ENCODE peak calls at places on chromosome 13, in ten cellular contexts. One of them, this sample, is unnamed.

GRCh38 chr13:111259058-111259457 is 61.4 kb upstream of the TEX29 start:
- DNase-seq in NCI-H460: no peak
- DNase-seq in left kidney: no peak
- DNase-seq in GM23248: no peak
- DNase-seq in glutamatergic neuron: no peak
- DNase-seq in DND-41: no peak
- DNase-seq in T-helper 2 cell: no peak
- DNase-seq in ovary: no peak
- DNase-seq in C1 segment of cervical spinal cord: no peak
- DNase-seq in EH: no peak
- DNase-seq in this sample: no peak

GRCh38 chr13:33917135-33917534 is 99.2 kb downstream of the RFC3 start:
- DNase-seq in DND-41: no peak
- DNase-seq in NCI-H460: no peak
- DNase-seq in GM23248: no peak
- DNase-seq in T-helper 2 cell: no peak
- DNase-seq in left kidney: no peak
- DNase-seq in ovary: no peak
- DNase-seq in glutamatergic neuron: no peak
- DNase-seq in C1 segment of cervical spinal cord: no peak
- DNase-seq in EH: no peak
- DNase-seq in this sample: no peak

GRCh38 chr13:97188207-97188606 is 33.9 kb upstream of the MBNL2 start:
- DNase-seq in glutamatergic neuron: no peak
- DNase-seq in C1 segment of cervical spinal cord: no peak
- DNase-seq in GM23248: no peak
- DNase-seq in EH: no peak
- DNase-seq in left kidney: no peak
- DNase-seq in ovary: no peak
- DNase-seq in DND-41: no peak
- DNase-seq in NCI-H460: no peak
- DNase-seq in T-helper 2 cell: no peak
- DNase-seq in this sample: no peak

GRCh38 chr13:113902956-113903355 is 39.1 kb upstream of the GAS6 start:
- DNase-seq in left kidney: no peak
- DNase-seq in T-helper 2 cell: no peak
- DNase-seq in DND-41: no peak
- DNase-seq in C1 segment of cervical spinal cord: no peak
- DNase-seq in EH: no peak
- DNase-seq in glutamatergic neuron: no peak
- DNase-seq in NCI-H460: no peak
- DNase-seq in ovary: no peak
- DNase-seq in GM23248: peak
- DNase-seq in this sample: no peak

GRCh38 chr13:44972956-44973581 is 16.2 kb downstream of the NUFIP1 start:
- DNase-seq in EH: peak
- DNase-seq in ovary: no peak
- DNase-seq in glutamatergic neuron: no peak
- DNase-seq in left kidney: peak
- DNase-seq in NCI-H460: peak
- DNase-seq in DND-41: no peak
- DNase-seq in GM23248: peak
- DNase-seq in T-helper 2 cell: no peak
- DNase-seq in C1 segment of cervical spinal cord: no peak
- DNase-seq in this sample: no peak

GRCh38 chr13:110853235-110853721 is 61.6 kb downstream of the ANKRD10 start:
- DNase-seq in NCI-H460: no peak
- DNase-seq in GM23248: no peak
- DNase-seq in T-helper 2 cell: no peak
- DNase-seq in glutamatergic neuron: peak
- DNase-seq in DND-41: no peak
- DNase-seq in EH: no peak
- DNase-seq in left kidney: peak
- DNase-seq in ovary: no peak
- DNase-seq in C1 segment of cervical spinal cord: no peak
- DNase-seq in this sample: no peak

GRCh38 chr13:52644108-52644507 is 1.9 kb downstream of the HNRNPA1L2 start:
- DNase-seq in ovary: no peak
- DNase-seq in T-helper 2 cell: no peak
- DNase-seq in DND-41: no peak
- DNase-seq in GM23248: peak
- DNase-seq in C1 segment of cervical spinal cord: no peak
- DNase-seq in EH: no peak
- DNase-seq in NCI-H460: no peak
- DNase-seq in glutamatergic neuron: no peak
- DNase-seq in left kidney: peak
- DNase-seq in this sample: no peak

GRCh38 chr13:21336609-21337008 is 122.5 kb downstream of the ZDHHC20 start:
- DNase-seq in T-helper 2 cell: no peak
- DNase-seq in GM23248: peak
- DNase-seq in NCI-H460: no peak
- DNase-seq in left kidney: no peak
- DNase-seq in ovary: no peak
- DNase-seq in glutamatergic neuron: no peak
- DNase-seq in DND-41: no peak
- DNase-seq in C1 segment of cervical spinal cord: no peak
- DNase-seq in EH: no peak
- DNase-seq in this sample: no peak

GRCh38 chr13:27359203-27359821 is 65.1 kb upstream of the GTF3A start:
- DNase-seq in T-helper 2 cell: peak
- DNase-seq in glutamatergic neuron: peak
- DNase-seq in EH: peak
- DNase-seq in DND-41: peak
- DNase-seq in GM23248: peak
- DNase-seq in left kidney: peak
- DNase-seq in C1 segment of cervical spinal cord: peak
- DNase-seq in NCI-H460: peak
- DNase-seq in ovary: peak
- DNase-seq in this sample: peak

GRCh38 chr13:45315520-45316167 is 25.3 kb downstream of the TPT1 start:
- DNase-seq in left kidney: no peak
- DNase-seq in DND-41: no peak
- DNase-seq in GM23248: no peak
- DNase-seq in ovary: no peak
- DNase-seq in C1 segment of cervical spinal cord: no peak
- DNase-seq in glutamatergic neuron: no peak
- DNase-seq in NCI-H460: no peak
- DNase-seq in T-helper 2 cell: no peak
- DNase-seq in EH: no peak
- DNase-seq in this sample: no peak

GRCh38 chr13:99288069-99288468 is 19.1 kb downstream of the GPR183 start:
- DNase-seq in NCI-H460: no peak
- DNase-seq in C1 segment of cervical spinal cord: no peak
- DNase-seq in DND-41: no peak
- DNase-seq in ovary: no peak
- DNase-seq in left kidney: no peak
- DNase-seq in GM23248: no peak
- DNase-seq in EH: no peak
- DNase-seq in glutamatergic neuron: no peak
- DNase-seq in T-helper 2 cell: no peak
- DNase-seq in this sample: no peak

GRCh38 chr13:109483369-109483768 is 303.0 kb downstream of the IRS2 start:
- DNase-seq in C1 segment of cervical spinal cord: no peak
- DNase-seq in DND-41: no peak
- DNase-seq in GM23248: no peak
- DNase-seq in ovary: no peak
- DNase-seq in NCI-H460: no peak
- DNase-seq in T-helper 2 cell: no peak
- DNase-seq in glutamatergic neuron: no peak
- DNase-seq in EH: no peak
- DNase-seq in left kidney: no peak
- DNase-seq in this sample: no peak

GRCh38 chr13:19959141-19959830 is 759 bp downstream of the ZMYM2 start:
- DNase-seq in left kidney: peak
- DNase-seq in EH: peak
- DNase-seq in GM23248: peak
- DNase-seq in C1 segment of cervical spinal cord: peak
- DNase-seq in DND-41: peak
- DNase-seq in ovary: peak
- DNase-seq in T-helper 2 cell: peak
- DNase-seq in glutamatergic neuron: peak
- DNase-seq in NCI-H460: peak
- DNase-seq in this sample: peak

GRCh38 chr13:45191874-45192273 is 9.0 kb downstream of the KCTD4 start:
- DNase-seq in C1 segment of cervical spinal cord: no peak
- DNase-seq in left kidney: no peak
- DNase-seq in EH: no peak
- DNase-seq in glutamatergic neuron: no peak
- DNase-seq in ovary: no peak
- DNase-seq in NCI-H460: no peak
- DNase-seq in DND-41: no peak
- DNase-seq in T-helper 2 cell: no peak
- DNase-seq in GM23248: no peak
- DNase-seq in this sample: no peak

GRCh38 chr13:110374644-110375370 is 67.7 kb downstream of the COL4A2 start:
- DNase-seq in glutamatergic neuron: no peak
- DNase-seq in DND-41: no peak
- DNase-seq in T-helper 2 cell: no peak
- DNase-seq in GM23248: no peak
- DNase-seq in left kidney: no peak
- DNase-seq in NCI-H460: no peak
- DNase-seq in EH: no peak
- DNase-seq in ovary: no peak
- DNase-seq in C1 segment of cervical spinal cord: no peak
- DNase-seq in this sample: no peak

GRCh38 chr13:25847145-25847544 is 204.7 kb downstream of the SHISA2 start:
- DNase-seq in C1 segment of cervical spinal cord: no peak
- DNase-seq in EH: no peak
- DNase-seq in GM23248: no peak
- DNase-seq in NCI-H460: no peak
- DNase-seq in ovary: no peak
- DNase-seq in left kidney: no peak
- DNase-seq in DND-41: peak
- DNase-seq in glutamatergic neuron: no peak
- DNase-seq in T-helper 2 cell: no peak
- DNase-seq in this sample: no peak

GRCh38 chr13:51202477-51203046 is 19.6 kb upstream of the FAM124A start:
- DNase-seq in C1 segment of cervical spinal cord: no peak
- DNase-seq in left kidney: no peak
- DNase-seq in DND-41: no peak
- DNase-seq in EH: no peak
- DNase-seq in GM23248: peak
- DNase-seq in T-helper 2 cell: no peak
- DNase-seq in glutamatergic neuron: no peak
- DNase-seq in ovary: no peak
- DNase-seq in NCI-H460: no peak
- DNase-seq in this sample: no peak

GRCh38 chr13:109141716-109142115 is 512.3 kb downstream of the MYO16 start:
- DNase-seq in glutamatergic neuron: no peak
- DNase-seq in left kidney: no peak
- DNase-seq in NCI-H460: no peak
- DNase-seq in T-helper 2 cell: no peak
- DNase-seq in GM23248: no peak
- DNase-seq in DND-41: no peak
- DNase-seq in C1 segment of cervical spinal cord: no peak
- DNase-seq in EH: no peak
- DNase-seq in ovary: no peak
- DNase-seq in this sample: no peak

GRCh38 chr13:40026741-40027140 is 371.3 kb downstream of the COG6 start:
- DNase-seq in DND-41: no peak
- DNase-seq in T-helper 2 cell: no peak
- DNase-seq in NCI-H460: no peak
- DNase-seq in ovary: no peak
- DNase-seq in C1 segment of cervical spinal cord: no peak
- DNase-seq in glutamatergic neuron: no peak
- DNase-seq in GM23248: no peak
- DNase-seq in EH: no peak
- DNase-seq in left kidney: no peak
- DNase-seq in this sample: no peak

GRCh38 chr13:99308481-99309087 is 1.4 kb upstream of the GPR183 start:
- DNase-seq in NCI-H460: no peak
- DNase-seq in ovary: no peak
- DNase-seq in DND-41: no peak
- DNase-seq in glutamatergic neuron: no peak
- DNase-seq in GM23248: peak
- DNase-seq in EH: peak
- DNase-seq in C1 segment of cervical spinal cord: no peak
- DNase-seq in left kidney: no peak
- DNase-seq in T-helper 2 cell: no peak
- DNase-seq in this sample: no peak

GRCh38 chr13:20713751-20714150 is 10.3 kb downstream of the IL17D start:
- DNase-seq in ovary: no peak
- DNase-seq in EH: peak
- DNase-seq in glutamatergic neuron: no peak
- DNase-seq in NCI-H460: no peak
- DNase-seq in C1 segment of cervical spinal cord: peak
- DNase-seq in DND-41: peak
- DNase-seq in left kidney: no peak
- DNase-seq in T-helper 2 cell: no peak
- DNase-seq in GM23248: peak
- DNase-seq in this sample: no peak

GRCh38 chr13:32309812-32310706 is 5.1 kb downstream of the ZAR1L start:
- DNase-seq in ovary: no peak
- DNase-seq in DND-41: peak
- DNase-seq in GM23248: peak
- DNase-seq in C1 segment of cervical spinal cord: no peak
- DNase-seq in left kidney: peak
- DNase-seq in glutamatergic neuron: no peak
- DNase-seq in NCI-H460: peak
- DNase-seq in EH: peak
- DNase-seq in T-helper 2 cell: no peak
- DNase-seq in this sample: no peak

GRCh38 chr13:79225487-79226232 is 180.4 kb downstream of the RBM26 start:
- DNase-seq in T-helper 2 cell: no peak
- DNase-seq in DND-41: no peak
- DNase-seq in NCI-H460: no peak
- DNase-seq in GM23248: peak
- DNase-seq in EH: peak
- DNase-seq in left kidney: peak
- DNase-seq in C1 segment of cervical spinal cord: no peak
- DNase-seq in glutamatergic neuron: no peak
- DNase-seq in ovary: no peak
- DNase-seq in this sample: no peak

GRCh38 chr13:51814825-51815650 is 11.1 kb upstream of the DHRS12 start:
- DNase-seq in GM23248: peak
- DNase-seq in ovary: peak
- DNase-seq in left kidney: peak
- DNase-seq in T-helper 2 cell: no peak
- DNase-seq in DND-41: peak
- DNase-seq in EH: peak
- DNase-seq in glutamatergic neuron: peak
- DNase-seq in C1 segment of cervical spinal cord: peak
- DNase-seq in NCI-H460: peak
- DNase-seq in this sample: peak

This sample was measured in effector CD4-positive, alpha-beta T cell.